ENCODE peak calls at places on chromosomes 3 and 15, in six cellular contexts. P, Q, W, G, L and X are unnamed samples.

GRCh38 chr3:144821583-144821982 is 850.0 kb downstream of the DIPK2A start:
- DNase-seq in P (peak; percentile 1), Q (no peak), W (no peak), G (no peak), L (no peak), X (no peak)

GRCh38 chr3:138694287-138695007 is 85.9 kb downstream of the FAIM start:
- DNase-seq in P (peak; percentile 99), Q (no peak), W (no peak), G (no peak), L (peak; percentile 58), X (no peak)

GRCh38 chr3:48402281-48402732 is 27.6 kb downstream of the PLXNB1 start:
- DNase-seq in P (peak; percentile 92), Q (peak; percentile 86), W (peak; percentile 93), G (peak; percentile 82), L (peak; percentile 89), X (no peak)

GRCh38 chr3:193974147-193974546 is 161.8 kb upstream of the HES1 start:
- DNase-seq in P (peak; percentile 42), Q (no peak), W (no peak), G (no peak), L (peak; percentile 40), X (no peak)

GRCh38 chr15:85044894-85045293 is 63.2 kb downstream of the PDE8A start:
- DNase-seq in P (no peak), Q (no peak), W (no peak), G (no peak), L (no peak), X (no peak)

GRCh38 chr3:148333091-148333490 is 364.6 kb upstream of the AGTR1 start:
- DNase-seq in P (no peak), Q (no peak), W (no peak), G (no peak), L (no peak), X (no peak)

GRCh38 chr3:168088106-168088722 is 7.5 kb downstream of the GOLIM4 start:
- DNase-seq in P (no peak), Q (no peak), W (no peak), G (no peak), L (no peak), X (no peak)

GRCh38 chr3:64684715-64685261 is 3.0 kb downstream of the ADAMTS9 start:
- DNase-seq in P (peak; percentile 46), Q (peak; percentile 56), W (peak; percentile 37), G (peak; percentile 49), L (peak; percentile 83), X (no peak)

GRCh38 chr3:7710284-7710683 is 791.3 kb upstream of the LMCD1 start:
- DNase-seq in P (no peak), Q (no peak), W (no peak), G (no peak), L (peak; percentile 22), X (no peak)

GRCh38 chr3:112811917-112812660 is 34.6 kb downstream of the CD200R1L start:
- DNase-seq in P (no peak), Q (no peak), W (no peak), G (no peak), L (no peak), X (no peak)

GRCh38 chr3:156488771-156489170 is 66.1 kb downstream of the SSR3 start:
- DNase-seq in P (peak; percentile 68), Q (no peak), W (no peak), G (no peak), L (peak; percentile 65), X (no peak)

GRCh38 chr15:34023932-34024331 is 15.1 kb downstream of the AVEN start:
- DNase-seq in P (peak; percentile 62), Q (no peak), W (no peak), G (no peak), L (no peak), X (no peak)

GRCh38 chr15:43285609-43286037 is 18.9 kb upstream of the TGM5 start:
- DNase-seq in P (peak; percentile 67), Q (no peak), W (peak; percentile 65), G (peak; percentile 84), L (peak; percentile 64), X (peak; percentile 42)

GRCh38 chr15:33132722-33133345 is 61.7 kb downstream of the FMN1 start:
- DNase-seq in P (peak; percentile 76), Q (no peak), W (no peak), G (no peak), L (peak; percentile 68), X (no peak)

DNA sequence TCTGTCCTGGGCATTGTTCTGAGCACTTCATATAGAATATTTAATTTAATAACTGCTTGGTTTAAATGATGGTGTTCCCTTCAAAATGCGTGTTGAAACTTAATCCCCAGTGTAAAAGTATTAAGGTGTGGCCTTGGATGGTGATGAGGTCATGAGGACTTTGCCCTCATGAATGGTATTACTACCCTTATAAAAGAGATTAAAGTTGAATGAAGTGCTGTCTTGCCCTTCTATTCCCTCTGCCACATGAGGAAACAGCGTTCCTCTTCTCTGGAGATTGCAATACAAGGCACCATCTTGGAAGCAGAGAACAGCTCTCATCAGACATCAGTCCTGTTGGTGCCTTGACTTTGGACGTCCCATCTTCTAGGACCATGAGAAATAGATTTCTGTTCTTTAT is 374.4 kb downstream of the PTPRG start:
- DNase-seq in P (no peak), Q (no peak), W (no peak), G (peak; percentile 50), L (no peak), X (no peak)
- TF ChIP-seq POLR2A in P (no peak), Q (no peak), W (no peak), G (no peak), L (no peak), X (no peak)

DNA sequence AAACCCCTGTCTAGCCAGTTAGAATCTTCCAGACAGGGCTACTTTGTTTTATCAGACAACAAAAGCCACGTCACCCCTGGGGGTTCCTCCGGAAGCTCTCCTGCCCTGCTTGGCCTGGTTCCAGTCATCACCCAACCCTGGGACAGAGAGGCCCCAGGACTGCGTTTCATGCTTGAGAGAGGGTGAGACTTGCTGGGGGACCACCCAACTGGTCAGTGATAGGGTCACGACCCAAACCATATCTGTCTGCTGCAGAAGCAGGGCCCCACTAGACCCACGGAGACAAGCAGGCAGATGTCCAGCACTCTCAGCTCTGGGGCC is 1.2 kb downstream of the NT5DC2 start:
- DNase-seq in P (peak; percentile 62), Q (no peak), W (peak; percentile 45), G (peak; percentile 59), L (peak; percentile 81), X (peak; percentile 65)
- TF ChIP-seq POLR2A in P (no peak), Q (no peak), W (no peak), G (no peak), L (peak; percentile 51), X (no peak)

DNA sequence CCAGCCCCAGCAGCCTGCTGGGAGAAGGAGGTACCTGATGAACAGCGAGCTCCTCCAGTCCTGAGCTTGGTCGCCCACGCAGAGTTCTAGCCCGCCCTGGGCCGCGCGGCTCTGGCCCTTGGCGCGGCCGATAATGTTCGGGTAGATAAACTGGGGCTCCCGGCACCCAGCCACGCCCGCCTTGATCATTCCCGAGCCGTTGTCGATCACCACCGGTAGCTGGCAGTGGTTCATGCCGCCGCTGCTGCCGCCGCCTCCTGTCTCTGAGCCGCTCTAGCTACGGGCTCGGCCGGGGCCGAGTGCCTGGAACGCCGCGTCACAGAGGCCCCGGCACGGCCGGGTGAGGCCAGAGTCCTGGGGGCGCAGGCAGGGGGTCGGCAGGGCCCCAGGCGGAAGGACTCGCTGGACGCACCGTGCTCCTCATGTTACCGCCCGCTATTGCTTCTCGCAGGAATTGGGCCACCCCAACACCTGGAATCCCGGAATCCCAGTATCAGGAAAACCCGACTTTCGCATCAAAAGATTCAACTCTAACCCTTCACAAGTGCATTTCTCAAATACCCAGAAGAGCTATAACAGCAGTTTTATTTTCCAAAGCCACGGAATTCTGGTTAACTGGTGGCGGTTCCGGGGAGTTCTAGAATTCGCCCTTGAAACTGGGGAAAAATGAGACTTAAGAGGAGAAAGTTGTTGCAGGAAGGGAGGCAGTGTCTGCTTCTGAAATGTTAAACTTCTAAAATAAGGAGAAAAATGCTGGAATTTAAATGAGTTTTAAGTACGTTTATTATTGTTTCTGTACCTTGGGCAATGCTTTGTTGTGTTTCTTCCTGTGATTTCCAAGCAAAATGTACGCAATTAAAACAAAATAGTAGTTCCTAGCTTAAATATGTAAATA is at the start of gene ACTRT3:
- DNase-seq in P (peak; percentile 43), Q (peak; percentile 81), W (no peak), G (peak; percentile 88), L (peak; percentile 69), X (peak; percentile 43)
- TF ChIP-seq POLR2A in P (no peak), Q (peak; percentile 28), W (no peak), G (peak; percentile 53), L (peak; percentile 24), X (peak; percentile 52)

GRCh38 chr15:75454471-75455418 is 3.3 kb upstream of the SIN3A start:
- DNase-seq in P (no peak), Q (peak; percentile 36), W (peak; percentile 33), G (peak; percentile 86), L (peak; percentile 87), X (peak; percentile 42)

GRCh38 chr15:75453703-75454470 is 2.4 kb upstream of the SIN3A start:
- DNase-seq in P (peak; percentile 100), Q (peak; percentile 98), W (peak; percentile 99), G (peak; percentile 99), L (peak; percentile 100), X (peak; percentile 88)

GRCh38 chr15:75455424-75455981 is 4.0 kb upstream of the SIN3A start:
- DNase-seq in P (peak; percentile 65), Q (peak; percentile 91), W (peak; percentile 88), G (peak; percentile 95), L (peak; percentile 85), X (peak; percentile 87)

GRCh38 chr15:75456710-75457109 is 5.2 kb upstream of the SIN3A start:
- DNase-seq in P (peak; percentile 25), Q (no peak), W (no peak), G (no peak), L (no peak), X (no peak)

GRCh38 chr15:75455982-75456531 is 4.6 kb upstream of the SIN3A start:
- DNase-seq in P (peak; percentile 68), Q (peak; percentile 44), W (no peak), G (peak; percentile 78), L (peak; percentile 63), X (peak; percentile 36)
- TF ChIP-seq POLR2A in P (peak; percentile 42), Q (no peak), W (no peak), G (no peak), L (no peak), X (peak; percentile 69)

GRCh38 chr3:50260027-50260941 is 8.7 kb upstream of the SEMA3B start:
- DNase-seq in P (peak; percentile 86), Q (peak; percentile 95), W (peak; percentile 88), G (peak; percentile 96), L (peak; percentile 93), X (peak; percentile 100)
- TF ChIP-seq POLR2A in P (peak; percentile 77), Q (peak; percentile 71), W (no peak), G (peak; percentile 52), L (peak; percentile 88), X (peak; percentile 71)

GRCh38 chr15:67048281-67049279 is 16.8 kb upstream of the SMAD3 start:
- DNase-seq in P (peak; percentile 96), Q (no peak), W (no peak), G (peak; percentile 90), L (peak; percentile 68), X (no peak)
- TF ChIP-seq POLR2A in P (peak; percentile 27), Q (no peak), W (no peak), G (peak; percentile 28), L (no peak), X (no peak)

GRCh38 chr15:56464893-56465520 is at the start of gene MNS1:
- DNase-seq in P (peak; percentile 96), Q (peak; percentile 88), W (peak; percentile 91), G (peak; percentile 96), L (peak; percentile 98), X (peak; percentile 69)
- TF ChIP-seq POLR2A in P (no peak), Q (no peak), W (no peak), G (no peak), L (no peak), X (peak; percentile 55)